ENCODE peak calls at places on chromosomes 11 and 22, in four cellular contexts. M is thoracic aorta, H is A549, A is cardiac muscle cell. I is an unnamed sample.

GRCh38 chr11:91100432-91100831 is 877.6 kb upstream of the CHORDC1 start:
- DNase-seq in M (no peak), H (no peak), A (no peak), I (peak; percentile 8)

GRCh38 chr22:43832393-43833265 is 20.5 kb upstream of the EFCAB6 start:
- DNase-seq in H (no peak), M (no peak), A (no peak), I (no peak)

GRCh38 chr11:8531312-8531711 is 62.7 kb downstream of the STK33 start:
- DNase-seq in A (peak; percentile 43), M (no peak), H (no peak), I (no peak)

GRCh38 chr11:63814383-63814736 is 1.1 kb downstream of the SPINDOC start:
- DNase-seq in M (no peak), A (no peak), H (no peak), I (no peak)

GRCh38 chr22:49970528-49971231 is 10.1 kb downstream of the PIM3 start:
- DNase-seq in M (peak; percentile 96), A (peak; percentile 78), H (peak; percentile 80), I (peak; percentile 97)

GRCh38 chr11:133953999-133954398 is 2.8 kb downstream of the IGSF9B start:
- DNase-seq in H (no peak), A (no peak), M (no peak), I (no peak)

GRCh38 chr11:118691926-118692830 is 12.7 kb upstream of the TREH start:
- DNase-seq in A (no peak), H (no peak), M (no peak), I (no peak)

GRCh38 chr11:113782134-113782533 is 2.5 kb downstream of the CLDN25 start:
- DNase-seq in M (no peak), H (no peak), A (no peak), I (no peak)

GRCh38 chr22:50074056-50074455 is 11.2 kb downstream of the MLC1 start:
- DNase-seq in H (no peak), M (no peak), A (no peak), I (no peak)

GRCh38 chr22:37442537-37442936 is 15.3 kb upstream of the ELFN2 start:
- DNase-seq in H (no peak), A (no peak), M (no peak), I (no peak)

GRCh38 chr11:2510626-2511402 is 66.0 kb downstream of the KCNQ1 start:
- DNase-seq in A (no peak), H (no peak), M (no peak), I (no peak)

DNA sequence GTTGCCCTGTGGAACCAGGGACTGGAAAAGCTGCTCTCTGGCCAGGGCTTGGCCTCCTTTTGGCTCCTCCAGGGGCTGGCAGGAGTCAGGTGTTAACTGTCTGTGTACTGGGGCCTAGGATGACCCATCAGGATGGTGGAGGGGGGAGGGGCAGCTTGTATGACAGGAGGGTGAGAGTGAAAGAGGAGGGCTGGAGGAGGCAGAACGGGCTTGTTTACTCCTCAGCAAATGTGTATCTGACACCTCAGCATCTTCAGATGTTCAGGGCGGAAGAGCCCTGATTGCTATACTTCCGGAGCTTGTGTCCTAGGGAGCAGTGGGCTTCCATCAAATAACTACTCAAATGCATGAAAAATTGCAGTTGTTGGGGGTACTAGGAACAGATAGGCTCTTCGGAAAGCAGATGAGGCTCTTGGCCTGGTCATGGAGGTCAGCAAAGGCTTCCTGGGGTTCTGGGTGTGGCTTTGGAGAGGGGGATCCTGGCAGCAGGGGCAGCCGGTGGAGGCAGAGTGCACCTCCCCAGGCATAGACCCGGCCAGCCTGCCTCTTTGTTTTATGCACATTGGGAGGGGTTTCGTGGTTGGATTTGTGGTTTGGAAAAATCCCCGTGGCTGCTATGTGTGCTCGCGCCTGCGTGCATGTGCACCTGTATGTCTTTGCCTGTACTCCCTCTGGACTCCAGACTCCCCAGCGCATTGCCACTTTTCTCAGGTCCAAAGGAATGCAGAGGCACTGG is 31.2 kb downstream of the CD82 start:
- DNase-seq in A (no peak), H (no peak), M (no peak), I (no peak)
- H3K4me3 ChIP-seq in A (no peak overlapping the region), H (no peak overlapping the region), M (peak overlapping the region; percentile 13), I (no peak overlapping the region)

GRCh38 chr11:120420572-120420971 is 84.4 kb downstream of the ARHGEF12 start:
- DNase-seq in H (no peak), M (no peak), A (no peak), I (no peak)

GRCh38 chr11:120424970-120425332 is 86.6 kb upstream of the GRIK4 start:
- DNase-seq in H (no peak), M (no peak), A (no peak), I (no peak)

GRCh38 chr11:120425527-120425926 is 86.0 kb upstream of the GRIK4 start:
- DNase-seq in A (no peak), H (no peak), M (no peak), I (no peak)

GRCh38 chr11:120424185-120424969 is 87.2 kb upstream of the GRIK4 start:
- DNase-seq in A (no peak), H (no peak), M (no peak), I (no peak)
- H3K9me3 ChIP-seq in A (no peaks in the 10 kb centered on the region), H (no peaks in the 10 kb centered on the region), M (no peaks in the 10 kb centered on the region), I (no peaks in the 10 kb centered on the region)

GRCh38 chr22:29316429-29316828 is 932 bp upstream of the RASL10A start:
- DNase-seq in M (no peak), H (no peak), A (no peak), I (no peak)

GRCh38 chr22:29313126-29314071 is 2.1 kb downstream of the RASL10A start:
- DNase-seq in M (no peak), H (no peak), A (no peak), I (no peak)

GRCh38 chr22:29314074-29314473 is 1.4 kb downstream of the RASL10A start:
- DNase-seq in H (no peak), A (no peak), M (no peak), I (no peak)

GRCh38 chr22:29314537-29315285 is 786 bp downstream of the RASL10A start:
- DNase-seq in A (no peak), H (no peak), M (no peak), I (no peak)

DNA sequence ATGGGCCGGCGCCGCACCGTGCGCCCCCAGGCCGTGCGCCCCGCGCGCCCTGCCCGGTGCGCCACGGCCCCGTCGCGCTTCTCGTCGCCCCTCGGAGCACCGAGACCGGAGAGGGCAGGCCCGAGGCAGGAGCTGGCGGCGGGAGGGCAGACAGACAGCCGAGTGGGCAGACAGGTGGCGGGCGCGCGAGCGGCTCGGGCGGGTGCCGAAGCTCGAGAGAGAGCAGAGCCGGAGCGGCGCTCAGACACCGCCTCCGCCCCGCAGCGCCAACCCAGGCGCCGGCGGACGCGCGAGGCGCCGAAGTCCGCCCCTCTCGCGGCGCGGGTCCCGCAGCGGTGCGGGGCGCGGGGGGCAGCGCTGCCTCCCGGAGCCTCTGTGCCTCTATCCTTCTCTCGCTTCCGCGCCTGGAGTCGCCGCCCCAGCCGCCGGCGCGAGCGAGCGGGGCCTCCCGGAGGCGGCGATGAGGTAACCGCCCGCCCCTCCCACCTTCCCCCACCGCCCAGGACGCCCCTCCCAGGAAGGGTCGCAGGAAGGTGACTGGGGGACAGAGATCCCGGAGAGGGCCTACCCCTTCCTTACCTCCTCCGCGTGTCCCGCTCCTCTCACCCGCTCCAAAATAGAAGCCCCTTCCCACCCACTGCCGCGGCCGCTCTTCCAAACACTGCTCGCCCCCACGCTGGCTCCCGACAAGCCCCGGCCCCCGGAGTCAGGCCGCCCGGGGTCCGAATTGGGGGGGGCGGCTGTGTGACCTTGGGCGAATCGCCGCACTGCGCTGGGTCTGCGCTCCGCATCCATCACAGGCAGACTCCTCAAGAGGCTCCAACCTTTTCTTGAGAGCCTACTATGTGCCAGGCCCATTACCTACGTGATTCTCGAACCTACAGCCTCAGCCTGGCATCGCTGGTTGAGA is at the start of gene RASL10A:
- DNase-seq in M (no peak), A (peak; percentile 58), H (no peak), I (no peak)
- H3K4me3 ChIP-seq in M (peak within 1 kb of the TSS; percentile 57), A (peak within 1 kb of the TSS; percentile 35), H (peak within 1 kb of the TSS; percentile 42), I (no peak within 1 kb of the TSS)

DNA sequence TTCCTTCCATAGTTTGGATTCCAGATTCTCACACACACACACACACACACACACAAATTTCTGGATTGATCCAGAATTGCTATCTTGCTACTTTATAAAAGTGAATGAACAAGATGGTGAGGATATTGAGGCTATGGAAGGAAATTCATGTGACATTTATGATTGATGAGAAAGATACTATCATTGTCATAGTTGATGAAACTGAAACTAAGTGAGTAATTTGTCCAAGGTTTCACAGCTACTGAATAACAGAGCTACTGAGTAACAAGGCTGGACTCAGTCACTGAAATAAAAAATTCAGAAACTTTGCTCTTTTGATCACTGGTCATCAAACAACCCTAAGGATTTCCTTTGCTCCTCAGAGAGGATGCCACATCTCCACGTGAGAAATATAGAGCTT is 16.2 kb downstream of the OR5D16 start:
- DNase-seq in M (no peak), H (no peak), A (no peak), I (no peak)
- H3K9me3 ChIP-seq in M (no peaks in the 10 kb centered on the region), H (no peaks in the 10 kb centered on the region), A (no peaks in the 10 kb centered on the region), I (no peaks in the 10 kb centered on the region)

GRCh38 chr11:68003846-68004550 is at the start of gene UNC93B1:
- DNase-seq in H (no peak), A (peak; percentile 76), M (peak; percentile 69), I (peak; percentile 83)

GRCh38 chr11:68002943-68003845 is 703 bp downstream of the UNC93B1 start:
- DNase-seq in H (no peak), M (no peak), A (peak; percentile 51), I (peak; percentile 71)

GRCh38 chr11:68004551-68005335 is 846 bp upstream of the UNC93B1 start:
- DNase-seq in M (no peak), H (no peak), A (no peak), I (no peak)

GRCh38 chr11:67999704-68000103 is 4.2 kb downstream of the UNC93B1 start:
- DNase-seq in M (no peak), A (no peak), H (no peak), I (no peak)

GRCh38 chr11:68002575-68002942 is 1.3 kb downstream of the UNC93B1 start:
- DNase-seq in H (no peak), A (no peak), M (no peak), I (no peak)
- H3K4me3 ChIP-seq in H (peak overlapping the region; percentile 97), A (no peak overlapping the region), M (peak overlapping the region; percentile 90), I (no peak overlapping the region)

GRCh38 chr22:48944433-48944755 is 883.3 kb downstream of the BRD1 start:
- DNase-seq in M (no peak), A (no peak), H (no peak), I (no peak)
- H3K9me3 ChIP-seq in M (no peaks in the 10 kb centered on the region), A (no peaks in the 10 kb centered on the region), H (no peaks in the 10 kb centered on the region), I (no peaks in the 10 kb centered on the region)

GRCh38 chr22:23749747-23750373 is 1.1 kb downstream of the ZNF70 start:
- DNase-seq in M (no peak), A (no peak), H (no peak), I (no peak)
- H3K4me3 ChIP-seq in M (peak overlapping the region; percentile 90), A (peak overlapping the region; percentile 87), H (peak overlapping the region; percentile 97), I (peak overlapping the region; percentile 97)